ENCODE peak calls at places on chromosomes 4 and X, in eight cellular contexts. Y, Q, R, D, T, J, M and I are unnamed samples.

GRCh38 chr4:73772353-73772752 is 32.0 kb downstream of the CXCL8 start:
- DNase-seq in Y (no peak), D (no peak), R (no peak), Q (no peak), J (no peak), M (no peak), T (no peak), I (no peak)

GRCh38 chr4:30901781-30902479 is 181.8 kb downstream of the PCDH7 start:
- DNase-seq in Q (no peak), Y (no peak), J (no peak), M (no peak), D (no peak), T (no peak), R (no peak), I (no peak)

GRCh38 chrX:53086464-53086863 is 4.3 kb downstream of the TSPYL2 start:
- DNase-seq in Y (peak), D (peak), J (no peak), R (no peak), T (peak), M (no peak), Q (no peak), I (no peak)

GRCh38 chr4:165464813-165465381 is 86.1 kb downstream of the CPE start:
- DNase-seq in R (peak), T (peak), D (no peak), Y (peak), J (no peak), M (peak), Q (peak), I (no peak)

GRCh38 chr4:185524888-185525863 is 10.1 kb downstream of the PDLIM3 start:
- DNase-seq in R (no peak), Y (no peak), Q (no peak), T (peak), M (no peak), D (no peak), J (peak), I (no peak)

GRCh38 chr4:80229590-80229989 is 32.3 kb downstream of the PRDM8 start:
- DNase-seq in J (no peak), R (no peak), Q (no peak), M (no peak), D (no peak), Y (no peak), T (no peak), I (no peak)

GRCh38 chrX:17022205-17022604 is 75.7 kb downstream of the REPS2 start:
- DNase-seq in Q (no peak), R (no peak), T (peak), M (no peak), Y (no peak), D (no peak), J (no peak), I (no peak)

GRCh38 chr4:38870098-38870850 is 2.7 kb downstream of the FAM114A1 start:
- DNase-seq in Y (peak), T (no peak), R (no peak), J (no peak), Q (no peak), D (no peak), M (no peak), I (no peak)

GRCh38 chrX:67555578-67556203 is 11.9 kb downstream of the AR start:
- DNase-seq in J (peak), T (peak), Q (peak), M (peak), R (no peak), Y (peak), D (no peak), I (no peak)

GRCh38 chr4:6884341-6884870 is 25.2 kb upstream of the TBC1D14 start:
- DNase-seq in M (no peak), R (no peak), Y (no peak), T (no peak), Q (peak), J (no peak), D (peak), I (no peak)

GRCh38 chr4:168842186-168842585 is 167.9 kb downstream of the CBR4 start:
- DNase-seq in D (no peak), M (no peak), J (no peak), R (no peak), T (no peak), Q (no peak), Y (no peak), I (no peak)

GRCh38 chrX:130085551-130085986 is 24.7 kb downstream of the ELF4 start:
- DNase-seq in J (no peak), R (no peak), D (no peak), M (no peak), T (peak), Y (no peak), Q (no peak), I (no peak)

GRCh38 chr4:159829184-159829583 is 726.3 kb downstream of the RAPGEF2 start:
- DNase-seq in D (no peak), Q (no peak), T (no peak), R (no peak), M (no peak), J (no peak), Y (no peak), I (no peak)

GRCh38 chrX:133375558-133376340 is 39.5 kb downstream of the GPC4 start:
- DNase-seq in J (peak), R (no peak), T (peak), Q (no peak), D (no peak), Y (peak), M (no peak), I (no peak)

GRCh38 chrX:12702509-12703091 is 88.6 kb upstream of the PRPS2 start:
- DNase-seq in M (no peak), J (no peak), R (no peak), Q (peak), D (no peak), Y (peak), T (peak), I (peak)

GRCh38 chr4:6464842-6465588 is 7.4 kb downstream of the PPP2R2C start:
- DNase-seq in Q (peak), J (no peak), R (no peak), T (no peak), D (peak), M (peak), Y (peak), I (no peak)

GRCh38 chr4:150206981-150207380 is 128.7 kb downstream of the DCLK2 start:
- DNase-seq in T (no peak), Y (no peak), R (no peak), D (no peak), Q (no peak), M (no peak), J (no peak), I (no peak)

GRCh38 chrX:2452317-2452784 is 48.4 kb downstream of the DHRSX start:
- DNase-seq in R (no peak), T (no peak), Y (peak), Q (no peak), M (no peak), J (no peak), D (no peak), I (no peak)

GRCh38 chr4:11470709-11471441 is 42.2 kb upstream of the HS3ST1 start:
- DNase-seq in Q (peak), M (no peak), R (no peak), D (no peak), T (no peak), Y (no peak), J (no peak), I (peak)

GRCh38 chr4:75654905-75655304 is 18.3 kb downstream of the G3BP2 start:
- DNase-seq in J (no peak), Y (no peak), Q (no peak), T (no peak), R (no peak), D (no peak), M (no peak), I (no peak)

GRCh38 chrX:11374570-11374969 is 81.4 kb downstream of the AMELX start:
- DNase-seq in D (no peak), M (no peak), T (no peak), Q (peak), Y (no peak), R (no peak), J (no peak), I (no peak)

GRCh38 chrX:40107291-40108083 is 9.7 kb upstream of the BCOR start:
- DNase-seq in Q (peak), D (no peak), J (peak), M (peak), T (peak), Y (peak), R (no peak), I (no peak)

GRCh38 chr4:2259541-2260267 is 2.2 kb downstream of the MXD4 start:
- DNase-seq in Y (peak), J (peak), M (no peak), Q (no peak), T (no peak), D (no peak), R (no peak), I (no peak)

GRCh38 chr4:76964769-76965168 is 15.2 kb downstream of the SEPTIN11 start:
- DNase-seq in R (no peak), J (no peak), M (no peak), Q (no peak), T (no peak), D (no peak), Y (no peak), I (no peak)

DNA sequence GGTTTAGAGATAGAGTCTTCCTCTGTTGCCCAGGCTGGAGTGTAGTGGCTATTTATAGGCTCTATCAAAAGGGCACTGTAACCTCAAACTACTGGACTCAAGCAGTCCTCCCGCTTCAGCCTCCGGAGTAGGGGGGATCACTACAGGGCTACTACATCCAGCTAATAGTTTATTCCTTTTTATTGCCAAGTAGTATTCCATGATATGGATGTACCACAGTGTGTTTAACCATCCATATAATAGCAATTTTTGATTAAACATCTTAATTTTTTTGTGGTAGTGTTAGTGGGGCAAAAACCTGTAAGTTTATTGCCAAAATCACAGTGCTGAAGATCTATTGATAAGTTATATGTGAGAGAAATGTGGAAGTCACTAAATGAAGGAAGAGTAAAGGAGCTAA is 2.6 kb upstream of the NDUFC1 start:
- DNase-seq in M (no peak), R (no peak), J (no peak), D (no peak), Q (no peak), T (no peak), Y (no peak), I (no peak)
- H3K27ac ChIP-seq in M (no peak), R (no peak), J (peak), D (no peak), Q (no peak), T (no peak), Y (no peak), I (no peak)

GRCh38 chr4:182698212-182698611 is 219.0 kb downstream of the DCTD start:
- DNase-seq in M (no peak), D (no peak), J (no peak), R (no peak), Q (peak), Y (no peak), T (no peak), I (no peak)
- H3K27ac ChIP-seq in M (no peak), D (no peak), J (no peak), R (no peak), Q (no peak), Y (no peak), T (no peak), I (no peak)

GRCh38 chr4:148061795-148062194 is 329.9 kb downstream of the ARHGAP10 start:
- DNase-seq in J (no peak), Y (peak), R (no peak), M (no peak), D (no peak), T (no peak), Q (peak), I (no peak)

GRCh38 chr4:148060264-148061138 is 328.6 kb downstream of the ARHGAP10 start:
- DNase-seq in D (no peak), T (no peak), J (no peak), M (no peak), Q (no peak), Y (no peak), R (peak), I (no peak)

GRCh38 chr4:148059617-148060180 is 327.8 kb downstream of the ARHGAP10 start:
- DNase-seq in D (no peak), M (no peak), J (no peak), R (no peak), Q (no peak), T (no peak), Y (no peak), I (no peak)

GRCh38 chr4:148062301-148062950 is 330.5 kb downstream of the ARHGAP10 start:
- DNase-seq in D (no peak), M (no peak), R (no peak), Q (no peak), T (no peak), Y (no peak), J (no peak), I (no peak)

GRCh38 chr4:148061139-148061476 is 329.2 kb downstream of the ARHGAP10 start:
- DNase-seq in Q (peak), D (no peak), Y (no peak), M (no peak), R (no peak), T (no peak), J (no peak), I (no peak)
- H3K27ac ChIP-seq in Q (no peak), D (no peak), Y (no peak), M (no peak), R (no peak), T (no peak), J (peak), I (peak)

GRCh38 chrX:22059800-22060199 is 27.7 kb downstream of the PHEX start:
- DNase-seq in Q (no peak), R (no peak), M (no peak), T (no peak), D (no peak), J (no peak), Y (no peak), I (no peak)
- H3K27ac ChIP-seq in Q (no peak), R (no peak), M (no peak), T (no peak), D (no peak), J (no peak), Y (no peak), I (peak)